ENCODE peak calls at places on chromosome 10, in eight cellular contexts. V, R, T, Y, F, H, S and M are unnamed samples.

GRCh38 chr10:110007171-110007700 is 548 bp upstream of the ADD3 start:
- DNase-seq in V (peak; percentile 31), R (no peak), T (no peak), Y (no peak), F (no peak), H (peak; percentile 14), S (no peak), M (peak; percentile 68)

GRCh38 chr10:11830836-11831519 is 7.8 kb downstream of the PROSER2 start:
- DNase-seq in V (no peak), R (no peak), T (no peak), Y (peak; percentile 45), F (no peak), H (no peak), S (no peak), M (no peak)

GRCh38 chr10:117740696-117741222 is 198.2 kb downstream of the EMX2 start:
- DNase-seq in V (no peak), R (no peak), T (no peak), Y (no peak), F (no peak), H (no peak), S (no peak), M (no peak)

GRCh38 chr10:112906945-112907344 is 43.1 kb upstream of the TCF7L2 start:
- DNase-seq in V (no peak), R (no peak), T (no peak), Y (no peak), F (no peak), H (no peak), S (no peak), M (no peak)

GRCh38 chr10:68144709-68145108 is 35.4 kb downstream of the MYPN start:
- DNase-seq in V (no peak), R (no peak), T (no peak), Y (peak; percentile 35), F (no peak), H (no peak), S (no peak), M (no peak)

GRCh38 chr10:90458571-90458970 is 399.3 kb downstream of the HTR7 start:
- DNase-seq in V (no peak), R (no peak), T (no peak), Y (no peak), F (no peak), H (no peak), S (no peak), M (no peak)

GRCh38 chr10:86518781-86519180 is 2.8 kb downstream of the WAPL start:
- DNase-seq in V (no peak), R (no peak), T (no peak), Y (no peak), F (no peak), H (no peak), S (no peak), M (no peak)

GRCh38 chr10:68090586-68090985 is 15.5 kb upstream of the HERC4 start:
- DNase-seq in V (no peak), R (no peak), T (no peak), Y (no peak), F (no peak), H (no peak), S (no peak), M (no peak)

GRCh38 chr10:11871470-11871869 is 48.3 kb downstream of the PROSER2 start:
- DNase-seq in V (no peak), R (no peak), T (no peak), Y (peak; percentile 34), F (no peak), H (no peak), S (no peak), M (no peak)

GRCh38 chr10:132877473-132877872 is 64.9 kb downstream of the CFAP46 start:
- DNase-seq in V (no peak), R (no peak), T (no peak), Y (no peak), F (no peak), H (no peak), S (no peak), M (no peak)

GRCh38 chr10:5305374-5305773 is 59.4 kb upstream of the UCN3 start:
- DNase-seq in V (no peak), R (no peak), T (no peak), Y (no peak), F (no peak), H (no peak), S (no peak), M (no peak)

GRCh38 chr10:12388671-12389070 is 39.3 kb downstream of the CAMK1D start:
- DNase-seq in V (no peak), R (no peak), T (peak; percentile 77), Y (no peak), F (no peak), H (no peak), S (no peak), M (no peak)

GRCh38 chr10:114176511-114176910 is 2.5 kb upstream of the CCDC186 start:
- DNase-seq in V (no peak), R (no peak), T (no peak), Y (no peak), F (no peak), H (no peak), S (no peak), M (no peak)

GRCh38 chr10:122461367-122461728 is at the start of gene HTRA1:
- DNase-seq in V (peak; percentile 69), R (no peak), T (peak; percentile 45), Y (no peak), F (peak; percentile 52), H (peak; percentile 71), S (no peak), M (peak; percentile 63)